ENCODE peak calls at places on chromosomes 2 and 18, in five cellular contexts. O is spleen; T is NCI-H2081; N is central memory CD4-positive, alpha-beta T cell; H is EL. X is an unnamed sample.

GRCh38 chr18:478679-479078 is 21.8 kb downstream of the COLEC12 start:
- DNase-seq in N (no peak), H (no peak), T (no peak), O (no peak), X (no peak)

GRCh38 chr2:68374184-68374583 is 9.1 kb downstream of the PLEK start:
- DNase-seq in O (no peak), N (no peak), H (no peak), T (no peak), X (no peak)

GRCh38 chr2:26640781-26641564 is at the start of gene CIB4:
- DNase-seq in H (no peak), N (no peak), O (no peak), T (no peak), X (no peak)

GRCh38 chr18:44627245-44627644 is 53.4 kb upstream of the SETBP1 start:
- DNase-seq in O (no peak), H (peak), T (no peak), N (no peak), X (no peak)

GRCh38 chr18:10006261-10006903 is 92.6 kb downstream of the VAPA start:
- DNase-seq in H (peak), O (no peak), N (no peak), T (peak), X (no peak)

GRCh38 chr18:79938196-79938595 is 13.3 kb downstream of the SLC66A2 start:
- DNase-seq in O (peak), H (no peak), T (no peak), N (no peak), X (no peak)

GRCh38 chr18:63850010-63850409 is 37.5 kb upstream of the SERPINB2 start:
- DNase-seq in H (peak), N (no peak), O (no peak), T (peak), X (no peak)

GRCh38 chr2:84776011-84776410 is 104.9 kb downstream of the TRABD2A start:
- DNase-seq in T (no peak), O (no peak), N (no peak), H (peak), X (no peak)

X was measured in Jurkat, Clone E6-1.